ENCODE peak calls at places on chromosomes 11 and 22, in five cellular contexts. G, X, D, I and A are unnamed samples.

GRCh38 chr11:6353367-6353987 is 33.2 kb upstream of the CAVIN3 start:
- DNase-seq in G (peak; percentile 53), X (peak; percentile 71), D (peak; percentile 40), I (peak; percentile 53), A (peak; percentile 19)

GRCh38 chr22:36330655-36331305 is 57.0 kb downstream of the MYH9 start:
- DNase-seq in G (peak; percentile 83), X (no peak), D (peak; percentile 63), I (peak; percentile 62), A (no peak)

GRCh38 chr11:32172771-32173170 is 81.9 kb downstream of the RCN1 start:
- DNase-seq in G (peak; percentile 36), X (no peak), D (peak; percentile 4), I (no peak), A (peak; percentile 3)

GRCh38 chr11:66282468-66283455 is 4.8 kb downstream of the CNIH2 start:
- DNase-seq in G (peak; percentile 94), X (peak; percentile 99), D (peak; percentile 91), I (peak; percentile 91), A (peak; percentile 87)

GRCh38 chr11:13216019-13217006 is 61.3 kb upstream of the BMAL1 start:
- DNase-seq in G (peak; percentile 94), X (no peak), D (peak; percentile 98), I (peak; percentile 98), A (peak; percentile 74)

GRCh38 chr11:120471131-120471530 is 40.4 kb upstream of the GRIK4 start:
- DNase-seq in G (peak; percentile 50), X (no peak), D (peak; percentile 89), I (peak; percentile 74), A (peak; percentile 74)

GRCh38 chr11:74710291-74710938 is 20.8 kb downstream of the CHRDL2 start:
- DNase-seq in G (no peak), X (no peak), D (peak; percentile 46), I (no peak), A (no peak)

GRCh38 chr11:107307991-107308390 is 149.6 kb downstream of the CWF19L2 start:
- DNase-seq in G (no peak), X (no peak), D (no peak), I (no peak), A (no peak)

GRCh38 chr11:125371451-125371935 is 124.6 kb downstream of the FEZ1 start:
- DNase-seq in G (no peak), X (no peak), D (no peak), I (no peak), A (no peak)

GRCh38 chr11:72308226-72309073 is 64.5 kb upstream of the PHOX2A start:
- DNase-seq in G (peak; percentile 88), X (no peak), D (peak; percentile 98), I (peak; percentile 97), A (peak; percentile 81)

GRCh38 chr11:5151713-5152153 is 2.8 kb downstream of the OR52A1 start:
- DNase-seq in G (no peak), X (no peak), D (no peak), I (no peak), A (no peak)

GRCh38 chr22:37259540-37260029 is 15.5 kb upstream of the RAC2 start:
- DNase-seq in G (peak; percentile 53), X (no peak), D (peak; percentile 61), I (peak; percentile 45), A (no peak)

GRCh38 chr11:73267122-73267846 is 4.9 kb upstream of the P2RY6 start:
- DNase-seq in G (no peak), X (no peak), D (no peak), I (no peak), A (no peak)

GRCh38 chr11:69012092-69013008 is 696 bp downstream of the MRGPRF start:
- DNase-seq in G (peak; percentile 71), X (no peak), D (peak; percentile 57), I (peak; percentile 56), A (no peak)
- TF ChIP-seq CTCF in G (no peak), X (no peak), D (peak; percentile 15), I (no peak), A (no peak)

DNA sequence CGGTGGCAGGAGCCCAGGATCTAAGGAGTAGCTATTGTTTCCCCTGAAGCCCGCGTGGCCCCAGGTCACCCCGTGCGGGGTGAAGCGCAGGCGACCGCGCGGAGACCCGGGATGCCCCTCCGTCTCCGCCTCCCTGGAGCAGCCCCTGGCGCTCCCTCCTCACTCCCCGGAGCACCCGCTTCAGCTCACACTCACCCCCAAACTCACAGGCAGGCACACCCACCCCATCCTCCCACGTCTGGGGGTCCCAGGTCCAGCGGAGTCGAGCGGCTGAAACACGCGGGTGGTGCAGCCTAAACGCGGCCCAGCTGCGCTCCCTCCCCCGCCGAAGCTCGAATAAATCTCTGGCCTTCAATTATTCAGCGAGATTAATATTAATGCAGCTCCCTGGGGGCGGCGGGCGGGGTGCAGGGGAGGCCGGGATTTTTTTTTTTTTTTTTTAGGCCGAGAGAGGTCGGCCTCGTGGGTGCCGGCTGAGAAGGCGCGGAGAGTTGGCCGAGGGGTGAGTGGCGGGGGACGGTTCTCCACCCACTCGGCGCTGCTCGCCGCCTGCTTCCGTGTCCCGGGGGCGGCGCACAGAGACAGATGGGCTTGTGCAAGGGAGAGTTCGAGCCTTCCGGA is 465 bp upstream of the SLC1A2 start:
- DNase-seq in G (no peak), X (no peak), D (no peak), I (peak; percentile 17), A (no peak)
- H3K4me3 ChIP-seq in G (peak overlapping the region; percentile 54), X (no peak overlapping the region), D (peak overlapping the region; percentile 48), I (peak overlapping the region; percentile 43), A (peak overlapping the region; percentile 37)

DNA sequence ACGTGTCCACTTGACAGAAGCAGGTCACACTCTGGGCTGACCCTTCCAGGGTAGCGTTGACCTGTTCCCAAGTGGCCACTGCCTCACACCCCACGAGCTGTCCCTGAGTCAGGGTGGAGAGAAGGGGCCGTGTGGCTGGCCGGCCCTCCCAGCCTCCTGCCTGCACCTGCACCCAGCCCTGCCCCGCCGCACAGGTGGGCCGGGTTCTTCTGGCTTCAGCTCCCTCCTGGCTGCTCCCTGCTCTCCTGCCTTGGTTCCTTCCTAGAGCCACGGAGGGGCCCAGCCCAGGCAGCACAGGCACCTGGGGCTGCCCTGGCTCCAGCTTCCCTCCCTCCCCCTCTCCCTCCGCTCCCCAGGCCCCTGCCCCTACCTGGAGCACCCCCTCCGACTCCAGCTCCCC is 42.3 kb downstream of the MOB2 start:
- DNase-seq in G (no peak), X (no peak), D (no peak), I (no peak), A (no peak)
- TF ChIP-seq CTCF in G (no peak), X (no peak), D (no peak), I (no peak), A (no peak)

GRCh38 chr22:27873476-27873875 is 45.6 kb downstream of the PITPNB start:
- DNase-seq in G (no peak), X (no peak), D (no peak), I (no peak), A (no peak)
- H3K4me3 ChIP-seq in G (no peak overlapping the region), X (no peak overlapping the region), D (no peak overlapping the region), I (no peak overlapping the region), A (no peak overlapping the region)

GRCh38 chr11:129252621-129253020 is 60.5 kb upstream of the ARHGAP32 start:
- DNase-seq in G (no peak), X (no peak), D (no peak), I (no peak), A (no peak)
- TF ChIP-seq CTCF in G (no peak), X (no peak), D (no peak), I (no peak), A (no peak)

GRCh38 chr11:70885721-70886305 is 366.6 kb downstream of the SHANK2 start:
- DNase-seq in G (no peak), X (no peak), D (peak; percentile 11), I (peak; percentile 10), A (no peak)

GRCh38 chr11:70882716-70883085 is 369.7 kb downstream of the SHANK2 start:
- DNase-seq in G (no peak), X (no peak), D (no peak), I (no peak), A (no peak)

GRCh38 chr11:70883323-70883940 is 368.9 kb downstream of the SHANK2 start:
- DNase-seq in G (no peak), X (no peak), D (no peak), I (no peak), A (no peak)

GRCh38 chr11:70885281-70885680 is 367.1 kb downstream of the SHANK2 start:
- DNase-seq in G (no peak), X (no peak), D (no peak), I (no peak), A (no peak)

DNA sequence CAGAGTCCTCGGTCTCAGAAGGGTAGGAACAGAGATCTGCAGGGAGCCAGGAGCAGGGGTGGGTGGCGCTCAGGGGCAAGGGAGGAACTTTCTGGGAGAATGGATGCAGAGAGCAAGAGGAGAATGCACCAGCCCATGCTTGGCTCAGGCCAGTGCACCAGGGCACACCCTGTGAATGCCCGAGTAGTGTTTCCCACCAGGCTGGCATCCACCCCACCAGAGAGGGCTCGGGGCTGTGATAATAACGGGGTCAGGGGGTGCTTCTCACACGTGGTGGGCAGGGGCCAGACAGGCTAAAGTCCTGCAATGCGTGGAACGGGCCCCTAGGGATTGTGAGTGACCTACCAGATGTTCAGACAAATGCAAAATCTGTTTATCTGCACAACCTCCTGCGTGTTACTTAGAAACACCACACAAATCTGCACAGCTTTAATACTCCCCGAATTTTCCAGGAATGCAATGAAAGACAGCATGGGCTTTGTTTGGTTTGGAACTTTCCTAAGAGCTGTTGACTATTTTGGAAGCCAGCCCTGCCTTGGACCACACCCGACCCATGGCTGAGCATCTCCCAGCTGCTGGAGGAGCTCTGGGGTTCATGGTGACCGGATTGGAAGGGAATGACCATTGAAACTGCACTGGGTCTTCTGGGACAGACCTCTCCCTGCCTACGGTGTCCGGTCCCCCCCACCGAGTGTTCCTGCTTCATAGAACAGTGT is 368.2 kb downstream of the SHANK2 start:
- DNase-seq in G (no peak), X (no peak), D (no peak), I (peak; percentile 9), A (no peak)
- H3K4me3 ChIP-seq in G (no peak overlapping the region), X (no peak overlapping the region), D (no peak overlapping the region), I (no peak overlapping the region), A (no peak overlapping the region)

GRCh38 chr22:22030493-22031182 is 48.1 kb upstream of the TOP3B start:
- DNase-seq in G (peak; percentile 21), X (no peak), D (peak; percentile 50), I (no peak), A (no peak)
- TF ChIP-seq CTCF in G (peak; percentile 37), X (no peak), D (peak; percentile 67), I (peak; percentile 23), A (peak; percentile 4)

DNA sequence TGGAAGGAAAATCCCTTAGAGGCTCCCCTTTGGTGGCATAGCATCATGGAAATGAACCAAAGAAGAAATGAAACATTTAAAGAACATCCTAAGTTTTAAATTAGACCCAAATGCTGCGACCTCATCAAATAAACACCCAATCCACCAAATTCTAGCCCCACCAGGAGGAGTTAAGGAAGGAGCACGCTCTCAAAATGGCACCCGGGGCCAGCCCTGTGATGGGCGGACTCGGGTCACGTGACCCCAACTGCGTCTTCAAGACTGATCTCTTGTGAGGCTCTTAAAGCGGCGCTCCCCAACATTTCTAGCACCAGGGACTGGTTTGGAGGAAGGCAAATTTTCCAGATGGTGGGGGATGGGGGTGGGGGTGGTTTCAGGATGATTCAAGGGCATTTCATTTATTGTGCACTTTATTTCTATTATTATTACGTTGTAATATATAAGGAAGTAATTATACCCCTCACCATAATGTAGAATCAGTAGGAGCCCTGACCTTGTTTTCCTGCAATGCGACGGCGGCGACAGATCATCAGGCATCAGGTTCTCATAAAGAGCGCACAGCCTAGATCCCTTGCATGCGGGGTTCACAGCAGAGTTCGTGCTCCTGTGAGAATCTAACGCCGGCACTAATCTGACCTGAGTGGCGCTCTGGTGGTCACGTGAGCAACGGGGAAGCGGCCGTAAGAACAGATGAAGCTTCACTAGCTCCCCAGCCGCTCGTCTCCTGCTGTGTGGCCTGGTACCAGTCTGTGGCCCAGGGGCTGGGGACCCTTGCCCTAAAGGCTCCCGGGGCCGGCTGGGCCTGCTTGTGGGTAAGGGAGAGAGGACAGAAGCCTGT is 90.6 kb upstream of the SLC22A12 start:
- DNase-seq in G (no peak), X (no peak), D (no peak), I (peak; percentile 10), A (no peak)
- H3K4me3 ChIP-seq in G (no peak overlapping the region), X (no peak overlapping the region), D (no peak overlapping the region), I (no peak overlapping the region), A (no peak overlapping the region)